ENCODE peak calls at places on chromosomes 7 and 10, in ten cellular contexts. One of them, this sample, is unnamed.

GRCh38 chr10:13684252-13684791 is 97.6 kb downstream of the PRPF18 start:
- DNase-seq in RPMI7951: peak
- DNase-seq in psoas muscle: peak
- DNase-seq in AG09309: no peak
- DNase-seq in CD4-positive, alpha-beta T cell: no peak
- DNase-seq in mucosa of gallbladder: peak
- DNase-seq in cerebellum: peak
- DNase-seq in tibial nerve: peak
- DNase-seq in HCEC 1CT: peak
- DNase-seq in GM12878: no peak
- DNase-seq in this sample: no peak

GRCh38 chr10:76086571-76087260 is 655.3 kb downstream of the LRMDA start:
- DNase-seq in RPMI7951: peak
- DNase-seq in psoas muscle: peak
- DNase-seq in AG09309: peak
- DNase-seq in CD4-positive, alpha-beta T cell: no peak
- DNase-seq in mucosa of gallbladder: peak
- DNase-seq in cerebellum: no peak
- DNase-seq in tibial nerve: no peak
- DNase-seq in HCEC 1CT: peak
- DNase-seq in GM12878: peak
- DNase-seq in this sample: peak

GRCh38 chr10:31318382-31318853 is 598 bp upstream of the ZEB1 start:
- DNase-seq in RPMI7951: peak
- DNase-seq in psoas muscle: peak
- DNase-seq in AG09309: no peak
- DNase-seq in CD4-positive, alpha-beta T cell: peak
- DNase-seq in mucosa of gallbladder: peak
- DNase-seq in cerebellum: peak
- DNase-seq in tibial nerve: peak
- DNase-seq in HCEC 1CT: peak
- DNase-seq in GM12878: peak
- DNase-seq in this sample: peak

GRCh38 chr10:129775681-129776080 is 188.4 kb downstream of the EBF3 start:
- DNase-seq in RPMI7951: no peak
- DNase-seq in psoas muscle: no peak
- DNase-seq in AG09309: no peak
- DNase-seq in CD4-positive, alpha-beta T cell: no peak
- DNase-seq in mucosa of gallbladder: no peak
- DNase-seq in cerebellum: no peak
- DNase-seq in tibial nerve: no peak
- DNase-seq in HCEC 1CT: no peak
- DNase-seq in GM12878: no peak
- DNase-seq in this sample: no peak

GRCh38 chr7:112140600-112140999 is 65.6 kb downstream of the DOCK4 start:
- DNase-seq in RPMI7951: peak
- DNase-seq in psoas muscle: no peak
- DNase-seq in AG09309: no peak
- DNase-seq in CD4-positive, alpha-beta T cell: no peak
- DNase-seq in mucosa of gallbladder: no peak
- DNase-seq in cerebellum: no peak
- DNase-seq in tibial nerve: no peak
- DNase-seq in HCEC 1CT: no peak
- DNase-seq in GM12878: no peak
- DNase-seq in this sample: no peak

GRCh38 chr7:108311446-108312168 is 144.6 kb downstream of the NRCAM start:
- DNase-seq in RPMI7951: peak
- DNase-seq in psoas muscle: no peak
- DNase-seq in AG09309: peak
- DNase-seq in CD4-positive, alpha-beta T cell: no peak
- DNase-seq in mucosa of gallbladder: no peak
- DNase-seq in cerebellum: no peak
- DNase-seq in tibial nerve: no peak
- DNase-seq in HCEC 1CT: peak
- DNase-seq in GM12878: peak
- DNase-seq in this sample: no peak

GRCh38 chr7:102472126-102473041 is 6.3 kb downstream of the POLR2J start:
- DNase-seq in RPMI7951: no peak
- DNase-seq in psoas muscle: peak
- DNase-seq in AG09309: no peak
- DNase-seq in CD4-positive, alpha-beta T cell: no peak
- DNase-seq in mucosa of gallbladder: no peak
- DNase-seq in cerebellum: peak
- DNase-seq in tibial nerve: no peak
- DNase-seq in HCEC 1CT: no peak
- DNase-seq in GM12878: no peak
- DNase-seq in this sample: no peak

GRCh38 chr7:69757528-69757927 is 159.3 kb downstream of the AUTS2 start:
- DNase-seq in RPMI7951: no peak
- DNase-seq in psoas muscle: no peak
- DNase-seq in AG09309: no peak
- DNase-seq in CD4-positive, alpha-beta T cell: no peak
- DNase-seq in mucosa of gallbladder: no peak
- DNase-seq in cerebellum: no peak
- DNase-seq in tibial nerve: no peak
- DNase-seq in HCEC 1CT: no peak
- DNase-seq in GM12878: no peak
- DNase-seq in this sample: no peak

GRCh38 chr10:63542835-63543575 is 21.8 kb downstream of the REEP3 start:
- DNase-seq in RPMI7951: peak
- DNase-seq in psoas muscle: no peak
- DNase-seq in AG09309: peak
- DNase-seq in CD4-positive, alpha-beta T cell: no peak
- DNase-seq in mucosa of gallbladder: no peak
- DNase-seq in cerebellum: no peak
- DNase-seq in tibial nerve: no peak
- DNase-seq in HCEC 1CT: peak
- DNase-seq in GM12878: no peak
- DNase-seq in this sample: no peak

GRCh38 chr7:138089080-138089901 is 13.0 kb downstream of the AKR1D1 start:
- DNase-seq in RPMI7951: peak
- DNase-seq in psoas muscle: no peak
- DNase-seq in AG09309: no peak
- DNase-seq in CD4-positive, alpha-beta T cell: no peak
- DNase-seq in mucosa of gallbladder: no peak
- DNase-seq in cerebellum: no peak
- DNase-seq in tibial nerve: no peak
- DNase-seq in HCEC 1CT: peak
- DNase-seq in GM12878: no peak
- DNase-seq in this sample: peak

GRCh38 chr7:24708244-24708643 is 49.0 kb downstream of the GSDME start:
- DNase-seq in RPMI7951: no peak
- DNase-seq in psoas muscle: no peak
- DNase-seq in AG09309: no peak
- DNase-seq in CD4-positive, alpha-beta T cell: no peak
- DNase-seq in mucosa of gallbladder: no peak
- DNase-seq in cerebellum: no peak
- DNase-seq in tibial nerve: no peak
- DNase-seq in HCEC 1CT: no peak
- DNase-seq in GM12878: no peak
- DNase-seq in this sample: no peak

GRCh38 chr7:117163101-117163500 is 159.8 kb downstream of the WNT2 start:
- DNase-seq in RPMI7951: peak
- DNase-seq in psoas muscle: no peak
- DNase-seq in AG09309: no peak
- DNase-seq in CD4-positive, alpha-beta T cell: no peak
- DNase-seq in mucosa of gallbladder: no peak
- DNase-seq in cerebellum: no peak
- DNase-seq in tibial nerve: no peak
- DNase-seq in HCEC 1CT: no peak
- DNase-seq in GM12878: no peak
- DNase-seq in this sample: no peak

GRCh38 chr10:103808784-103809183 is 46.6 kb downstream of the SH3PXD2A start:
- DNase-seq in RPMI7951: no peak
- DNase-seq in psoas muscle: peak
- DNase-seq in AG09309: no peak
- DNase-seq in CD4-positive, alpha-beta T cell: no peak
- DNase-seq in mucosa of gallbladder: no peak
- DNase-seq in cerebellum: no peak
- DNase-seq in tibial nerve: no peak
- DNase-seq in HCEC 1CT: no peak
- DNase-seq in GM12878: no peak
- DNase-seq in this sample: peak

GRCh38 chr10:22986771-22987542 is 59.1 kb downstream of the ARMC3 start:
- DNase-seq in RPMI7951: peak
- DNase-seq in psoas muscle: no peak
- DNase-seq in AG09309: peak
- DNase-seq in CD4-positive, alpha-beta T cell: no peak
- DNase-seq in mucosa of gallbladder: no peak
- DNase-seq in cerebellum: no peak
- DNase-seq in tibial nerve: no peak
- DNase-seq in HCEC 1CT: peak
- DNase-seq in GM12878: peak
- DNase-seq in this sample: peak

GRCh38 chr7:72445580-72445979 is 33.4 kb upstream of the CALN1 start:
- DNase-seq in RPMI7951: no peak
- DNase-seq in psoas muscle: no peak
- DNase-seq in AG09309: no peak
- DNase-seq in CD4-positive, alpha-beta T cell: no peak
- DNase-seq in mucosa of gallbladder: no peak
- DNase-seq in cerebellum: peak
- DNase-seq in tibial nerve: no peak
- DNase-seq in HCEC 1CT: no peak
- DNase-seq in GM12878: no peak
- DNase-seq in this sample: no peak

GRCh38 chr7:3431306-3431705 is 130.3 kb downstream of the SDK1 start:
- DNase-seq in RPMI7951: no peak
- DNase-seq in psoas muscle: no peak
- DNase-seq in AG09309: no peak
- DNase-seq in CD4-positive, alpha-beta T cell: no peak
- DNase-seq in mucosa of gallbladder: no peak
- DNase-seq in cerebellum: no peak
- DNase-seq in tibial nerve: no peak
- DNase-seq in HCEC 1CT: peak
- DNase-seq in GM12878: no peak
- DNase-seq in this sample: no peak

GRCh38 chr7:140645166-140645565 is 4.6 kb upstream of the DENND2A start:
- DNase-seq in RPMI7951: no peak
- DNase-seq in psoas muscle: no peak
- DNase-seq in AG09309: no peak
- DNase-seq in CD4-positive, alpha-beta T cell: no peak
- DNase-seq in mucosa of gallbladder: no peak
- DNase-seq in cerebellum: no peak
- DNase-seq in tibial nerve: no peak
- DNase-seq in HCEC 1CT: no peak
- DNase-seq in GM12878: no peak
- DNase-seq in this sample: no peak